ENCODE peak calls at places on chromosomes 12 and 14, in five cellular contexts. R is H1, C is neuronal stem cell, I is mesenchymal stem cell, A is trophoblast cell. W is an unnamed sample.

GRCh38 chr12:92278378-92278828 is 132.8 kb upstream of the BTG1 start:
- DNase-seq in R (no peak), C (no peak), I (no peak), A (no peak), W (no peak)

GRCh38 chr12:8829128-8829524 is 6.7 kb downstream of the A2ML1 start:
- DNase-seq in R (no peak), C (no peak), I (no peak), A (peak), W (peak)

GRCh38 chr12:113049976-113050742 is 6.4 kb upstream of the DTX1 start:
- DNase-seq in R (peak), C (no peak), I (no peak), A (no peak), W (peak)

GRCh38 chr12:124828264-124829007 is 35.2 kb downstream of the SCARB1 start:
- DNase-seq in R (no peak), C (no peak), I (peak), A (peak), W (no peak)

GRCh38 chr12:70733385-70733784 is 96.2 kb upstream of the PTPRB start:
- DNase-seq in R (no peak), C (peak), I (peak), A (peak), W (no peak)

GRCh38 chr14:41096131-41096530 is 510.5 kb upstream of the LRFN5 start:
- DNase-seq in R (no peak), C (no peak), I (no peak), A (no peak), W (no peak)

GRCh38 chr14:74618078-74618952 is 6.3 kb upstream of the LTBP2 start:
- DNase-seq in R (no peak), C (no peak), I (peak), A (peak), W (no peak)

GRCh38 chr14:23119362-23120327 is 590 bp upstream of the CEBPE start:
- DNase-seq in R (no peak), C (no peak), I (no peak), A (no peak), W (no peak)

GRCh38 chr12:68264864-68265256 is 11.5 kb upstream of the IL22 start:
- DNase-seq in R (no peak), C (no peak), I (no peak), A (no peak), W (no peak)

DNA sequence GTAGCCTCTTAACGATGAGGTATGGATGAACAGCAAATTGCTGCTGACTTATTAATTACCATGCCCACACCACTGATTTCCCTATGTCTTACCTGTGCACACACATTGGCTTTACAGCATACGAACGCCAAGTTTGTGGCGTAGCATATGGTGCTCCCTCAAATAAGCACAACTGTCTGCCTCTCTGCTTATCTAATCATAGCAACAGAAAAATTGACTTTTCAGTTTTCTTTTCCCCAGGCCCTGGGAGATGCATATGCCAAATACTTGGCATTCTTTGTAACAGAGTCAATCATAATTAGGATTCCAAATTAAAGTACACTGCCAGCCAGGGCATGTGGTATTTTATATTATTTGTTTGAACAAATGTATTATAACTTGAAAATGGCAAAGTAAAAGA is 625.5 kb downstream of the DIO2 start:
- DNase-seq in R (no peak), C (no peak), I (no peak), A (peak), W (no peak)
- H3K23ac ChIP-seq in R (no peak), C (no peak), I (no peak), A (no peak), W (no peak)

GRCh38 chr12:96534339-96534738 is 45.0 kb downstream of the CFAP54 start:
- DNase-seq in R (no peak), C (no peak), I (no peak), A (no peak), W (no peak)
- H2BK12ac ChIP-seq in R (no peak), C (no peak), I (no peak), A (no peak), W (no peak)

GRCh38 chr14:61573321-61573720 is 122.0 kb upstream of the HIF1A start:
- DNase-seq in R (no peak), C (no peak), I (no peak), A (no peak), W (no peak)
- H3K23ac ChIP-seq in R (no peak), C (no peak), I (no peak), A (no peak), W (no peak)

DNA sequence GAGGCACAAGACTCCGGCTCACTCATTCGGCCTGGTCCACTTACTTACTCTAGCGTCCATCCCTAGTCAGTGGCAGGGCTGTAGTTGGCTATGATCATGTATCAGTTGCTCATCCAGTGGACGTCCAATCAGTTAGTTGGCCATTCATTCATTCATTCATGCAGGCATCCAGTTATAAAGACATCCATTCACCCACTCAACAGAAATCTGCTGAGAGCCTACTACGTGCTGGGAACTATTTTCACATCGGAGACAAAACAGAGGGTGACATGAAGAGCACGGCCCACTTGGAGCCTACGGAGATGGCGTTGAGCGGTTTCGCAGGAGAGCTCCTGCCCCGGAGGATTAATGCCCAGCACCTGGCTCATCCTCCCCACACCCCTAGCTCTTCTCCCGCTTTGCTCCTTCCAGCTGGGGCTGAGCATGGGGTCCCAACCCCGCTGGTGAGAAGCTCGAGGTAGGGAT is 49.7 kb downstream of the SNAPC1 start:
- DNase-seq in R (no peak), C (no peak), I (no peak), A (no peak), W (no peak)
- H2BK12ac ChIP-seq in R (no peak), C (no peak), I (no peak), A (no peak), W (no peak)